ENCODE peak calls at places on chromosome 12, in ten cellular contexts. U is cardiac muscle cell, Z is transverse colon, R is left ventricle myocardium inferior, A is stomach, E is A549, P is DND-41, Y is lung, K is OCI-LY7, I is fibroblast of lung. D is an unnamed sample. For H3K4me1, the result is how much of the 10 kb centered on the place peaks cover.

GRCh38 chr12:86513206-86513605 is 257.0 kb upstream of the MGAT4C start:
- DNase-seq in U (peak), Z (no peak), R (no peak), A (no peak), E (no peak), P (no peak), Y (no peak), K (no peak), I (no peak), D (no peak)

GRCh38 chr12:82325540-82326336 is 32.4 kb downstream of the CCDC59 start:
- DNase-seq in U (no peak), Z (no peak), R (no peak), A (no peak), E (no peak), P (no peak), Y (no peak), K (no peak), I (no peak), D (no peak)

GRCh38 chr12:25958254-25959068 is at the start of gene RASSF8:
- DNase-seq in U (peak), Z (peak), R (peak), A (peak), E (peak), P (no peak), Y (peak), K (no peak), I (peak), D (no peak)

GRCh38 chr12:6215932-6216494 is 15.8 kb downstream of the CD9 start:
- DNase-seq in U (peak), Z (peak), R (no peak), A (peak), E (peak), P (no peak), Y (peak), K (no peak), I (peak), D (peak)

GRCh38 chr12:112125250-112125999 is at the start of gene TRAFD1:
- DNase-seq in U (peak), Z (peak), R (peak), A (peak), E (peak), P (peak), Y (peak), K (peak), I (peak), D (peak)

GRCh38 chr12:104680070-104680469 is 223.3 kb downstream of the CHST11 start:
- DNase-seq in U (no peak), Z (no peak), R (no peak), A (no peak), E (no peak), P (peak), Y (no peak), K (peak), I (no peak), D (no peak)

GRCh38 chr12:60072911-60073310 is 477.1 kb downstream of the SLC16A7 start:
- DNase-seq in U (peak), Z (no peak), R (no peak), A (no peak), E (no peak), P (no peak), Y (no peak), K (no peak), I (peak), D (no peak)

GRCh38 chr12:130044991-130045621 is 117.2 kb upstream of the FZD10 start:
- DNase-seq in U (no peak), Z (no peak), R (no peak), A (no peak), E (no peak), P (no peak), Y (no peak), K (no peak), I (no peak), D (no peak)

GRCh38 chr12:127928178-127928577 is 338.8 kb upstream of the TMEM132C start:
- DNase-seq in U (no peak), Z (no peak), R (no peak), A (no peak), E (no peak), P (no peak), Y (no peak), K (no peak), I (no peak), D (no peak)

GRCh38 chr12:12693111-12693671 is 2.8 kb downstream of the GPR19 start:
- DNase-seq in U (no peak), Z (no peak), R (no peak), A (no peak), E (no peak), P (no peak), Y (no peak), K (no peak), I (no peak), D (no peak)

GRCh38 chr12:116398193-116398592 is 120.7 kb upstream of the MED13L start:
- DNase-seq in U (no peak), Z (no peak), R (no peak), A (no peak), E (no peak), P (no peak), Y (no peak), K (no peak), I (no peak), D (no peak)

GRCh38 chr12:11734781-11735180 is 85.3 kb downstream of the ETV6 start:
- DNase-seq in U (no peak), Z (no peak), R (no peak), A (no peak), E (no peak), P (no peak), Y (no peak), K (no peak), I (no peak), D (no peak)

GRCh38 chr12:12018454-12018853 is 52.3 kb upstream of the BCL2L14 start:
- DNase-seq in U (peak), Z (no peak), R (no peak), A (no peak), E (no peak), P (no peak), Y (no peak), K (no peak), I (peak), D (no peak)

GRCh38 chr12:124480469-124481256 is 86.7 kb downstream of the NCOR2 start:
- DNase-seq in U (peak), Z (peak), R (peak), A (peak), E (peak), P (peak), Y (no peak), K (peak), I (peak), D (no peak)

GRCh38 chr12:124478985-124479645 is 88.3 kb downstream of the NCOR2 start:
- DNase-seq in U (no peak), Z (no peak), R (no peak), A (no peak), E (no peak), P (no peak), Y (no peak), K (no peak), I (no peak), D (no peak)

GRCh38 chr12:124477109-124477915 is 90.1 kb downstream of the NCOR2 start:
- DNase-seq in U (no peak), Z (no peak), R (no peak), A (no peak), E (no peak), P (peak), Y (no peak), K (no peak), I (no peak), D (no peak)

GRCh38 chr12:124479680-124480468 is 87.5 kb downstream of the NCOR2 start:
- DNase-seq in U (no peak), Z (no peak), R (no peak), A (no peak), E (no peak), P (no peak), Y (no peak), K (no peak), I (no peak), D (no peak)

GRCh38 chr12:124478416-124478815 is 89.0 kb downstream of the NCOR2 start:
- DNase-seq in U (no peak), Z (no peak), R (no peak), A (no peak), E (no peak), P (no peak), Y (no peak), K (no peak), I (no peak), D (no peak)
- H3K4me1 ChIP-seq in U (under half), Z (under half), R (half or more), A (under half), E (under half), P (under half), Y (under half), K (under half), I (under half), D (under half)

GRCh38 chr12:123035841-123036240 is 55.4 kb downstream of the ARL6IP4 start:
- DNase-seq in U (no peak), Z (no peak), R (no peak), A (no peak), E (no peak), P (no peak), Y (no peak), K (no peak), I (no peak), D (no peak)
- TF ChIP-seq CTCF in U (no peak), Z (no peak), R (no peak), A (no peak), E (no peak), P (no peak), Y (no peak), K (no peak), I (no peak), D (no peak)

GRCh38 chr12:15720299-15720698 is 68.9 kb downstream of the EPS8 start:
- DNase-seq in U (no peak), Z (no peak), R (no peak), A (no peak), E (no peak), P (no peak), Y (no peak), K (no peak), I (no peak), D (no peak)

GRCh38 chr12:15719230-15719629 is 70.0 kb downstream of the EPS8 start:
- DNase-seq in U (no peak), Z (no peak), R (no peak), A (no peak), E (no peak), P (no peak), Y (no peak), K (no peak), I (no peak), D (no peak)

GRCh38 chr12:15722951-15723350 is 66.2 kb downstream of the EPS8 start:
- DNase-seq in U (no peak), Z (no peak), R (no peak), A (no peak), E (no peak), P (no peak), Y (no peak), K (no peak), I (no peak), D (no peak)

GRCh38 chr12:15717940-15718567 is 71.1 kb downstream of the EPS8 start:
- DNase-seq in U (no peak), Z (no peak), R (no peak), A (no peak), E (no peak), P (no peak), Y (no peak), K (no peak), I (no peak), D (no peak)

DNA sequence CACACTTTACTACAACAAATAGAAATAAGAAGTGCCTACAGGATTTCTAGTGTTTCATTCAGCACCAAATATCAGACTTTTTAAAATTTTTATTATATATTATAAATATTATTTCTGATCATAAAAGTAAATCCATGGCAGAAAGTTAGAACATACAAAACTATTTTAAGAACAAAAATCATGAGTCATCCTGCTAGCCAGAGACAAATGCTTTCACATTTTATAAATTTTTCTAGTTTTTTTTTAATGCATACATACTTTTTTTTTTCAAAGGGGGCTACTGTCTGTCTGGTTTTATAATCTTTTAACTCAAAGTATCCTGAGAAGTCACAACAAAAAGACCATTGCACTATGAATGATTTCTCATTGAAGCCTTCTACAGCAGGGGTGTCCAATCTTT is 67.5 kb downstream of the EPS8 start:
- DNase-seq in U (peak), Z (no peak), R (no peak), A (no peak), E (no peak), P (no peak), Y (no peak), K (no peak), I (peak), D (no peak)
- H3K4me1 ChIP-seq in U (under half), Z (under half), R (half or more), A (under half), E (half or more), P (under half), Y (under half), K (under half), I (under half), D (under half)

GRCh38 chr12:53231859-53232640 is at the start of gene RARG:
- DNase-seq in U (peak), Z (peak), R (peak), A (peak), E (peak), P (peak), Y (peak), K (no peak), I (peak), D (no peak)
- TF ChIP-seq CTCF in U (no peak), Z (no peak), R (no peak), A (no peak), E (no peak), P (no peak), Y (no peak), K (no peak), I (no peak), D (no peak)